ENCODE peak calls at places on chromosomes 2 and 18, in nine cellular contexts. O is GM13976, A is PC-3, J is GM06990, N is progenitor cell of endocrine pancreas, V is spleen, B is osteocyte, S is breast epithelium, Z is chondrocyte. T is an unnamed sample.

GRCh38 chr2:62014102-62014501 is 108.6 kb downstream of the COMMD1 start:
- DNase-seq in V (no peak), Z (no peak), A (peak), B (no peak), O (no peak), J (no peak), S (peak), N (no peak), T (no peak)

GRCh38 chr2:186624276-186624675 is 34.4 kb downstream of the ITGAV start:
- DNase-seq in V (no peak), N (no peak), B (no peak), J (no peak), S (no peak), A (no peak), O (no peak), Z (no peak), T (no peak)

GRCh38 chr2:148909114-148909513 is 34.1 kb downstream of the KIF5C start:
- DNase-seq in J (no peak), O (no peak), Z (no peak), S (no peak), A (no peak), N (no peak), V (no peak), B (no peak), T (no peak)

GRCh38 chr2:106995560-106995959 is 109.6 kb upstream of the ST6GAL2 start:
- DNase-seq in J (no peak), N (no peak), S (no peak), Z (no peak), A (peak), O (no peak), V (no peak), B (no peak), T (no peak)

GRCh38 chr18:58863539-58864145 is 1.0 kb upstream of the ZNF532 start:
- DNase-seq in N (peak), V (peak), S (no peak), O (peak), A (peak), J (peak), Z (no peak), B (no peak), T (peak)

GRCh38 chr2:142869461-142870106 is 7.9 kb upstream of the KYNU start:
- DNase-seq in B (no peak), J (no peak), N (no peak), O (no peak), A (no peak), S (no peak), Z (no peak), V (no peak), T (no peak)

GRCh38 chr18:54558609-54559585 is 32.1 kb upstream of the DYNAP start:
- DNase-seq in Z (no peak), N (no peak), B (no peak), J (peak), O (peak), S (no peak), V (no peak), A (peak), T (peak)

GRCh38 chr2:130289780-130290179 is 52.9 kb upstream of the IMP4 start:
- DNase-seq in Z (no peak), V (no peak), S (no peak), N (no peak), O (no peak), J (no peak), A (peak), B (no peak), T (no peak)

GRCh38 chr2:17835511-17835910 is 19.3 kb downstream of the MSGN1 start:
- DNase-seq in O (no peak), N (no peak), J (no peak), B (no peak), S (no peak), V (no peak), A (no peak), Z (no peak), T (no peak)

GRCh38 chr2:195498176-195498575 is 158.8 kb upstream of the SLC39A10 start:
- DNase-seq in V (no peak), J (no peak), Z (no peak), A (peak), O (no peak), N (no peak), S (no peak), B (no peak), T (no peak)

GRCh38 chr2:156329922-156330726 is 2.4 kb downstream of the NR4A2 start:
- DNase-seq in A (no peak), O (peak), V (no peak), Z (no peak), N (no peak), J (no peak), B (no peak), S (no peak), T (peak)

GRCh38 chr18:29712785-29713184 is 1329.8 kb downstream of the DSC3 start:
- DNase-seq in A (no peak), N (no peak), B (no peak), S (no peak), J (no peak), V (no peak), O (no peak), Z (no peak), T (no peak)

GRCh38 chr2:52936029-52936428 is 831.6 kb upstream of the CHAC2 start:
- DNase-seq in Z (no peak), S (no peak), N (no peak), A (peak), V (no peak), B (no peak), O (no peak), J (no peak), T (no peak)

GRCh38 chr2:119721462-119721861 is 38.3 kb upstream of the PTPN4 start:
- DNase-seq in Z (no peak), J (no peak), S (no peak), B (no peak), N (no peak), O (no peak), A (no peak), V (no peak), T (no peak)

GRCh38 chr2:58769494-58770239 is 528.5 kb upstream of the FANCL start:
- DNase-seq in V (no peak), O (no peak), B (no peak), S (no peak), A (no peak), J (no peak), Z (no peak), N (no peak), T (no peak)

GRCh38 chr2:46749042-46749461 is 166.6 kb downstream of the MCFD2 start:
- DNase-seq in S (no peak), Z (no peak), B (no peak), V (no peak), J (no peak), N (no peak), A (peak), O (no peak), T (no peak)

GRCh38 chr2:79585701-79586428 is 73.0 kb downstream of the CTNNA2 start:
- DNase-seq in A (peak), J (no peak), N (no peak), B (no peak), O (no peak), S (no peak), Z (no peak), V (no peak), T (no peak)

GRCh38 chr2:88252646-88253045 is 82.5 kb downstream of the THNSL2 start:
- DNase-seq in O (no peak), Z (no peak), V (no peak), A (no peak), N (no peak), S (no peak), J (no peak), B (no peak), T (no peak)

GRCh38 chr2:171522057-171522803 is at the start of gene CYBRD1:
- DNase-seq in S (peak), A (no peak), Z (peak), B (peak), O (peak), J (peak), V (peak), N (peak), T (peak)
- TF ChIP-seq CTCF in S (no peak), A (no peak), Z (peak), B (no peak), O (no peak), J (peak), V (no peak), N (no peak), T (peak)

GRCh38 chr2:60503923-60504514 is 49.4 kb downstream of the BCL11A start:
- DNase-seq in O (no peak), V (no peak), J (no peak), Z (no peak), S (no peak), B (no peak), N (no peak), A (no peak), T (no peak)
- TF ChIP-seq CTCF in O (no peak), V (peak), J (no peak), Z (peak), S (no peak), B (no peak), N (no peak), A (no peak), T (peak)

GRCh38 chr2:218269900-218270720 is at the start of the genes AAMP and PNKD:
- DNase-seq in V (peak), J (peak), Z (peak), O (peak), B (peak), N (peak), S (peak), A (peak), T (peak)
- TF ChIP-seq CTCF in V (peak), J (peak), Z (peak), O (no peak), B (peak), N (no peak), S (peak), A (peak), T (no peak)

GRCh38 chr2:136874258-136874657 is 108.9 kb downstream of the THSD7B start:
- DNase-seq in B (no peak), N (no peak), Z (no peak), A (peak), O (no peak), V (no peak), J (no peak), S (no peak), T (peak)
- TF ChIP-seq CTCF in B (peak), N (peak), Z (peak), A (peak), O (no peak), V (no peak), J (peak), S (no peak), T (peak)

DNA sequence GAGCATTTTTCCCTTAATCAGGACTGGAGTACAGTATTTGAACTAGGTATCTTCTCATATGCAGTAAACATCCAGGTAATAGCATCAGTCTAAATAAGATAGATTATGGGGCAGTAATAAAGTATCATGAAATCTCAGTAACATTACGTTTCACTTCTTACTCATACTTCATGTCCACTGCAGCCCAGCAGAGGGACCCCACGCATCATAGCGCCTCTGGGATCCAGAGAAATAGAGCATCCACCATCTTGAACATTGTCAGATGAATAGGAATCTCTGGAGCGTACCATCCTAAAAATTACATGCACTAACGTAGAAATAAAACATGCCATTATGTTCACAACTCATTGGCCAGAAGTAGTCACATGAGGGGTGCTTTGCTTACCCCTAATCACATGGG is 499.0 kb downstream of the CPS1 start:
- DNase-seq in O (no peak), N (no peak), S (no peak), J (no peak), A (peak), B (no peak), Z (no peak), V (no peak), T (no peak)
- TF ChIP-seq CTCF in O (no peak), N (peak), S (no peak), J (peak), A (peak), B (no peak), Z (peak), V (no peak), T (no peak)

GRCh38 chr2:239768907-239769573 is 256.1 kb downstream of the NDUFA10 start:
- DNase-seq in S (peak), Z (peak), N (no peak), V (no peak), A (no peak), J (no peak), O (no peak), B (no peak), T (no peak)

GRCh38 chr2:239767016-239767905 is 257.9 kb downstream of the NDUFA10 start:
- DNase-seq in N (no peak), J (no peak), V (peak), O (no peak), B (no peak), Z (peak), A (no peak), S (peak), T (no peak)

GRCh38 chr2:239769574-239770145 is 255.5 kb downstream of the NDUFA10 start:
- DNase-seq in B (no peak), S (peak), O (no peak), Z (peak), N (no peak), V (peak), A (no peak), J (no peak), T (no peak)

GRCh38 chr2:239770240-239770639 is 254.9 kb downstream of the NDUFA10 start:
- DNase-seq in N (no peak), J (no peak), A (no peak), Z (peak), S (peak), V (no peak), B (no peak), O (no peak), T (no peak)

GRCh38 chr2:239768031-239768800 is 256.9 kb downstream of the NDUFA10 start:
- DNase-seq in J (no peak), Z (peak), S (peak), A (no peak), B (no peak), V (peak), O (no peak), N (no peak), T (no peak)
- TF ChIP-seq CTCF in J (no peak), Z (no peak), S (no peak), A (no peak), B (no peak), V (no peak), O (no peak), N (no peak), T (no peak)

GRCh38 chr2:170973492-170974303 is 44.6 kb downstream of the GORASP2 start:
- DNase-seq in Z (no peak), J (peak), B (peak), O (peak), A (peak), S (peak), N (peak), V (peak), T (peak)
- TF ChIP-seq CTCF in Z (peak), J (peak), B (peak), O (peak), A (peak), S (no peak), N (peak), V (peak), T (peak)

GRCh38 chr2:207226243-207226642 is 60.5 kb upstream of the KLF7 start:
- DNase-seq in J (no peak), O (no peak), V (no peak), Z (no peak), S (no peak), A (peak), N (no peak), B (no peak), T (no peak)

GRCh38 chr2:207226671-207227061 is 60.9 kb upstream of the KLF7 start:
- DNase-seq in A (no peak), B (no peak), Z (no peak), N (no peak), O (peak), S (no peak), V (no peak), J (no peak), T (no peak)

GRCh38 chr2:207227062-207227748 is 61.5 kb upstream of the KLF7 start:
- DNase-seq in A (no peak), O (no peak), B (no peak), V (no peak), N (no peak), Z (no peak), J (no peak), S (no peak), T (no peak)

GRCh38 chr2:207229161-207229560 is 63.4 kb upstream of the KLF7 start:
- DNase-seq in A (no peak), S (no peak), Z (no peak), O (no peak), N (no peak), B (no peak), J (no peak), V (no peak), T (no peak)

DNA sequence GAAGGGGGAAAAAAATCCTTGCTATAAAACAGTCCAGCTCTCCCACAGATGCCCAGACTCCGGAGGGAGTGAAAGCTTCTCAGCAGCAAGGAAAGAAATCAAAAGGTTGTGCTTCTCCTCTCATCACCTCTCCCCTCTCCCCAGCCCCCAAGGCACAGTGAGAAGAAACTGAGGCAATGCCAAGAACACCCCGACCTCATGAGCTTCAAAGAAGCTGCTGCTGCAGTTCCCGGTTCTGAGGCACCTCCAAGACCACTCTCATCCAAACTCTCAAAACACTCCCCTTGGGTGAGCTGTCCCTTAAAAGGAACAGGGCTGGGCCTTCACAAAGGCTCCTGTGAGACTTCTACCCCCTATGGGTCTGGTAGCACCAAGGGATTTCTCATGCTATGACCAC is 62.0 kb upstream of the KLF7 start:
- DNase-seq in O (no peak), A (no peak), Z (no peak), B (no peak), V (no peak), S (no peak), J (no peak), N (no peak), T (no peak)
- TF ChIP-seq CTCF in O (no peak), A (no peak), Z (no peak), B (no peak), V (no peak), S (no peak), J (no peak), N (no peak), T (no peak)

GRCh38 chr2:67002618-67003371 is 394.3 kb upstream of the ETAA1 start:
- DNase-seq in J (no peak), N (no peak), B (no peak), S (no peak), Z (no peak), V (no peak), A (no peak), O (no peak), T (no peak)
- TF ChIP-seq CTCF in J (no peak), N (peak), B (no peak), S (no peak), Z (peak), V (no peak), A (no peak), O (no peak), T (no peak)

DNA sequence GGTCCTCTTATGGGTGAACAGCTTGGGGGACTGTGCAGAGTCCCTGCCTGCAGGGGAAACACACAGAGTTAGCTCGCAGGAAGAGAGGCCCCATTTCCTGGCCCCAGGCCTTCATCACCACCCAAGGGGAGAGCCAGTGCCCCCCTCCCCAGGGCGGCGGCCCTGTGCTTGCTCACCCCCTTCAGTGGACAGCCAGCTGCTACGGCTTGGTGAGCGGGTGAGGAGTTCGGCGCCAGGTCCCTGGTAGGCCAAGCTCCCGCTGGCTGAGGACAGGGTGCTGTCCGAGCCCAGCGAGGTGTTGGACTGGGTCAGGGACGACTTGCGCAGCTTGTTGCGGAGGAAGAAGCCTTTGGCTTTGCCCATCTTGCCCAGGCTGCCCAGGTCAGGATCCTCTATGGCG is 17.2 kb upstream of the SFXN5 start:
- DNase-seq in Z (no peak), V (no peak), B (no peak), S (no peak), J (no peak), A (no peak), O (no peak), N (no peak), T (no peak)
- TF ChIP-seq CTCF in Z (no peak), V (no peak), B (no peak), S (no peak), J (no peak), A (no peak), O (no peak), N (no peak), T (no peak)